ENCODE peak calls at places on chromosome 9, in six cellular contexts. C is stimulated activated CD8-positive, alpha-beta memory T cell treated with anti-CD3 and anti-CD28 coated beads, Interleukin-2, amount 100 ng/mL, for 48 hours; N is hypothalamus; O is GM04504; L is IMR-90; W is NCI-H1417 treated with DMSO at 0.1 percent for 48 hours. M is an unnamed sample.

GRCh38 chr9:21996858-21997257 is 2.3 kb downstream of the CDKN2B-AS1 start:
- DNase-seq in C (no peak), W (no peak), N (no peak), O (no peak), L (no peak), M (no peak)

GRCh38 chr9:120236596-120236995 is 343.4 kb downstream of the CDK5RAP2 start:
- DNase-seq in O (no peak), W (no peak), C (no peak), N (no peak), L (no peak), M (no peak)

GRCh38 chr9:87039809-87040392 is 92.6 kb upstream of the GAS1 start:
- DNase-seq in C (no peak), W (no peak), L (peak), O (peak), N (no peak), M (no peak)

GRCh38 chr9:104882574-104882973 is 45.4 kb downstream of the ABCA1 start:
- DNase-seq in W (no peak), C (no peak), L (no peak), N (no peak), O (no peak), M (no peak)

GRCh38 chr9:117927354-117927753 is 223.2 kb downstream of the TLR4 start:
- DNase-seq in W (no peak), C (no peak), L (no peak), N (no peak), O (no peak), M (no peak)

GRCh38 chr9:19642256-19642655 is 146.6 kb downstream of the SLC24A2 start:
- DNase-seq in L (no peak), C (no peak), O (no peak), W (no peak), N (no peak), M (no peak)

GRCh38 chr9:118023649-118024048 is 319.4 kb downstream of the TLR4 start:
- DNase-seq in O (no peak), N (no peak), L (no peak), W (no peak), C (no peak), M (no peak)

GRCh38 chr9:2178034-2178734 is 163.0 kb downstream of the SMARCA2 start:
- DNase-seq in O (no peak), N (no peak), C (no peak), W (no peak), L (no peak), M (no peak)

GRCh38 chr9:18071651-18072060 is 402.3 kb upstream of the ADAMTSL1 start:
- DNase-seq in O (no peak), C (no peak), N (no peak), L (peak), W (no peak), M (no peak)

GRCh38 chr9:2567922-2568321 is 53.7 kb upstream of the VLDLR start:
- DNase-seq in W (no peak), O (no peak), L (no peak), C (no peak), N (no peak), M (no peak)

GRCh38 chr9:86135374-86135773 is 36.0 kb upstream of the GOLM1 start:
- DNase-seq in W (no peak), C (no peak), N (no peak), O (no peak), L (no peak), M (no peak)

GRCh38 chr9:114126247-114127060 is 27.4 kb upstream of the KIF12 start:
- DNase-seq in C (no peak), W (no peak), O (no peak), L (no peak), N (no peak), M (no peak)

GRCh38 chr9:93260290-93261066 is 76.5 kb downstream of the WNK2 start:
- DNase-seq in O (no peak), L (no peak), C (no peak), N (no peak), W (no peak), M (no peak)

GRCh38 chr9:86549920-86550319 is 195.7 kb upstream of the TUT7 start:
- DNase-seq in C (no peak), L (no peak), W (no peak), N (no peak), O (peak), M (no peak)

GRCh38 chr9:129198737-129199435 is 20.8 kb upstream of the IER5L start:
- DNase-seq in N (no peak), L (no peak), O (no peak), C (no peak), W (no peak), M (no peak)

GRCh38 chr9:124271660-124272059 is 13.9 kb downstream of the NEK6 start:
- DNase-seq in C (no peak), W (no peak), O (no peak), N (no peak), L (no peak), M (no peak)

GRCh38 chr9:4413856-4414255 is 76.4 kb upstream of the SLC1A1 start:
- DNase-seq in C (no peak), N (no peak), L (no peak), W (no peak), O (no peak), M (no peak)

GRCh38 chr9:135479469-135480052 is at the start of gene PPP1R26:
- DNase-seq in O (no peak), W (no peak), L (no peak), N (no peak), C (no peak), M (no peak)

GRCh38 chr9:129040113-129040643 is 3.8 kb downstream of the MIGA2 start:
- DNase-seq in O (no peak), C (no peak), W (no peak), L (no peak), N (no peak), M (no peak)

GRCh38 chr9:117772960-117773359 is 68.8 kb downstream of the TLR4 start:
- DNase-seq in N (no peak), C (no peak), W (no peak), L (no peak), O (peak), M (no peak)

GRCh38 chr9:93684806-93685553 is 108.6 kb downstream of the PHF2 start:
- DNase-seq in O (no peak), C (no peak), N (no peak), L (peak), W (no peak), M (no peak)

GRCh38 chr9:88106492-88106891 is 31.8 kb downstream of the SPATA31C2 start:
- DNase-seq in C (no peak), W (no peak), L (peak), N (no peak), O (peak), M (peak)

GRCh38 chr9:85248514-85249312 is 493.0 kb downstream of the AGTPBP1 start:
- DNase-seq in O (peak), L (no peak), N (no peak), C (no peak), W (no peak), M (no peak)

GRCh38 chr9:109520475-109521132 is 22.5 kb upstream of the PTPN3 start:
- DNase-seq in L (peak), N (no peak), C (peak), W (peak), O (peak), M (peak)

M was measured in astrocyte of the cerebellum.